ENCODE peak calls at places on chromosomes 11 and 22, in ten cellular contexts. F is cardiac fibroblast, R is HL-60, X is HFFc6, K is stomach, N is A549, A is astrocyte, G is upper lobe of right lung, M is Caco-2, H is brain microvascular endothelial cell. I is an unnamed sample.
A peak's percentile ranks its signal among the peaks of the same experiment; 100 is the strongest.

GRCh38 chr11:16239130-16240105 is 116.9 kb downstream of the SOX6 start:
- DNase-seq in F (no peak), R (no peak), X (no peak), K (no peak), N (no peak), A (no peak), G (no peak), M (no peak), H (no peak), I (no peak)

GRCh38 chr11:33912405-33913361 is 20.8 kb upstream of the LMO2 start:
- DNase-seq in F (peak; percentile 75), R (peak; percentile 89), X (peak; percentile 84), K (no peak), N (peak; percentile 41), A (peak; percentile 95), G (no peak), M (no peak), H (peak; percentile 84), I (no peak)

GRCh38 chr11:134252539-134253188 is 488 bp downstream of the THYN1 start:
- DNase-seq in F (no peak), R (peak; percentile 38), X (peak; percentile 47), K (no peak), N (peak; percentile 4), A (no peak), G (no peak), M (peak; percentile 54), H (peak; percentile 44), I (no peak)

GRCh38 chr11:47441421-47441820 is 7.5 kb downstream of the RAPSN start:
- DNase-seq in F (no peak), R (no peak), X (no peak), K (no peak), N (no peak), A (no peak), G (no peak), M (no peak), H (no peak), I (no peak)

GRCh38 chr11:57349491-57350274 is 11.5 kb downstream of the P2RX3 start:
- DNase-seq in F (peak; percentile 47), R (no peak), X (no peak), K (peak; percentile 74), N (peak; percentile 58), A (no peak), G (peak; percentile 85), M (peak; percentile 56), H (no peak), I (no peak)

GRCh38 chr11:69598147-69598546 is 42.8 kb upstream of the CCND1 start:
- DNase-seq in F (peak; percentile 13), R (peak; percentile 72), X (no peak), K (no peak), N (no peak), A (no peak), G (no peak), M (peak; percentile 55), H (no peak), I (no peak)

GRCh38 chr11:46669606-46670243 is 30.7 kb downstream of the ARHGAP1 start:
- DNase-seq in F (no peak), R (peak; percentile 69), X (no peak), K (peak; percentile 16), N (peak; percentile 36), A (no peak), G (peak; percentile 18), M (no peak), H (no peak), I (no peak)

GRCh38 chr22:40420341-40421081 is 50.1 kb downstream of the SGSM3 start:
- DNase-seq in F (no peak), R (no peak), X (no peak), K (no peak), N (no peak), A (no peak), G (no peak), M (no peak), H (no peak), I (no peak)

GRCh38 chr11:69286358-69287327 is 7.3 kb upstream of the MYEOV start:
- DNase-seq in F (no peak), R (no peak), X (no peak), K (no peak), N (no peak), A (no peak), G (no peak), M (no peak), H (no peak), I (no peak)

GRCh38 chr11:121649798-121650197 is 197.0 kb upstream of the SORL1-AS1 start:
- DNase-seq in F (no peak), R (no peak), X (no peak), K (no peak), N (no peak), A (no peak), G (no peak), M (no peak), H (no peak), I (peak; percentile 92)

GRCh38 chr11:66698491-66698890 is 20.8 kb upstream of the RBM4B start:
- DNase-seq in F (no peak), R (no peak), X (no peak), K (no peak), N (no peak), A (no peak), G (no peak), M (no peak), H (no peak), I (no peak)

GRCh38 chr11:96044747-96045146 is 120.8 kb upstream of the MTMR2 start:
- DNase-seq in F (no peak), R (no peak), X (no peak), K (no peak), N (no peak), A (no peak), G (no peak), M (no peak), H (no peak), I (no peak)

GRCh38 chr11:96049426-96049825 is 125.5 kb upstream of the MTMR2 start:
- DNase-seq in F (peak; percentile 71), R (no peak), X (peak; percentile 36), K (no peak), N (no peak), A (peak; percentile 56), G (no peak), M (no peak), H (peak; percentile 67), I (no peak)

GRCh38 chr11:96050435-96051182 is 126.7 kb upstream of the MTMR2 start:
- DNase-seq in F (peak; percentile 95), R (no peak), X (peak; percentile 78), K (no peak), N (no peak), A (peak; percentile 82), G (no peak), M (peak; percentile 91), H (peak; percentile 83), I (no peak)

GRCh38 chr11:96044311-96044710 is 120.4 kb upstream of the MTMR2 start:
- DNase-seq in F (no peak), R (no peak), X (no peak), K (no peak), N (no peak), A (no peak), G (no peak), M (no peak), H (no peak), I (no peak)

DNA sequence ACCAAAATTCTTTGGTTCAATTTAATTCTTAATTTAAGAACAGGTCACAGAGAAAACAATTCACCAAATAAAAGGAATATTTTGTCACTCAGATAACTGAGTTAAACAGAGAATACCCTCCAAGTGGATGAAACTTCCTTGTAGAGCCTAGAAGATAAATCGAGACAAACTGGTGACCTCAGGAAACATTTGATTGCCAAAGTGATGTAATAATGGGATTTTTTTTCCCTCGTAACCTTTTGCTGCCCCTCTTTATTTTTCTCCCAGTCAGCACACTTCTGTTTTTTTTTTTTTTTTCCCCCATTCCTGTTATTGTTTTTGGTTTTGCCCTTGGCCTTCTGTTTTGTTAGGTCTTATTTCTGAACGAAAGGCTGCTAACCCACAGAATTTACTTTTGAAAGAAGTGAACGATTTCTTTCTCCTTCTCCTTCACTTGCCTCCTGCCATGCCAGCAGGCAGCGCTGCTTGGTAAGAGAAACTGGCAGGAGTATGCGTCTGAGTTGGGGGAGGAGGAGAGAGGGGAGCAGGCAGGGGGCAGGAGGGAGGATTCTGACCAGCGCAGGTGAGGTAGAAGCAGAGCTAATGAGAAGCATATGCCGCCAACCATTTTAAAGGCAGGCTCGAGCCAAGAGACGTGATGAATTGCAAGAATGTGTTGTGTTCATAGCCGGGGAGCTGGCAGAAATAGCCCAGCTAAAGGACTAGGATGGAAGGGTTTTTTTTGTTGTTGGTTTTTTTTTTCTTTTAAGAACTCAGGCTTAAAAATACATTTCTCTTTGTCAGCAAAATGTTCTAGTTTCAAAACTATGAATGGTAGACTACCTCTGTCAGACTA is 121.9 kb upstream of the MTMR2 start:
- DNase-seq in F (peak; percentile 92), R (no peak), X (peak; percentile 51), K (peak; percentile 42), N (no peak), A (peak; percentile 84), G (no peak), M (no peak), H (peak; percentile 43), I (no peak)
- TF ChIP-seq CTCF in F (peak; percentile 26), R (no peak), X (peak; percentile 34), K (no peak), N (no peak), A (no peak), G (peak; percentile 10), M (no peak), H (peak; percentile 55), I (peak; percentile 10)

DNA sequence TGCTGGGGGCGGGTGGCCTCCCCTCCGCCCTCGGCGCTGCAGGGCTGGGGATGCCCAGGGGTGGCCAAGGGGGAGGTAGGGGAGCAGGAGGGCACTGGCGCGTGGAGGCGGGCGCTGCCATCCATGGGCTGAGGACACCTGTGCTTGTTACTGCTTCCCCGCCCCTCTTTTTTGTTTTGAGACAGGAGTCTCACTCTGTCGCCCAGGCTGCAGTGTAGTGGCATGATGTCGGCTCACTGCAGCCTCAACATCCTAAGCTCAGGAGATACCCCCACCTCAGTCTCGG is 683 bp upstream of the FADS3 start:
- DNase-seq in F (no peak), R (no peak), X (no peak), K (no peak), N (no peak), A (no peak), G (no peak), M (no peak), H (no peak), I (no peak)
- TF ChIP-seq CTCF in F (no peak), R (no peak), X (no peak), K (no peak), N (no peak), A (no peak), G (no peak), M (no peak), H (no peak), I (no peak)

GRCh38 chr22:20192972-20193760 is 42.3 kb upstream of the CCDC188 start:
- DNase-seq in F (no peak), R (no peak), X (no peak), K (no peak), N (no peak), A (no peak), G (no peak), M (peak; percentile 33), H (no peak), I (no peak)
- TF ChIP-seq CTCF in F (no peak), R (no peak), X (no peak), K (no peak), N (no peak), A (no peak), G (no peak), M (peak; percentile 15), H (no peak), I (no peak)

DNA sequence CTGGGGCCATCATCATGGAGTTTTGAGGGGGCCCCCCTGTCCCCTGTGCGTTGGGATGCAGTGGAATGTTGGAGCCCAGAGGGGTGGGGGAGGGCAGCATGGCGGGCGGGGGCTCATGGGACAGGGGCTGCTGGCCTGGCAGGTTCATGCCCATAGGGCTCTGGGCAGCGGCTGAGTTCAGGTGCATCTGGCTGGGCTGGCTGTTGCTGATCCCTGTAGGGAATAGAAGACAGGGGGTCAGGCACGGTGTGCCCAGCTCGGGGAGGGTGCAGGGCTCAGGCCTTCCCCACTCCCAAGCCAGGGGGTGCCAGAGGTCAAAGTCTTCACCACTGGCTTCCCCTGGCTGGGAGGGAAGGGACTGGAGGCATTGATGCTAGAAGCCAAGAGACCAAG is 15.6 kb downstream of the CXCR5 start:
- DNase-seq in F (no peak), R (no peak), X (no peak), K (no peak), N (no peak), A (no peak), G (no peak), M (no peak), H (no peak), I (no peak)
- TF ChIP-seq CTCF in F (peak; percentile 1), R (no peak), X (peak; percentile 11), K (no peak), N (no peak), A (no peak), G (no peak), M (no peak), H (no peak), I (no peak)